ENCODE peak calls at places on chromosomes 5 and 9, in four cellular contexts. G is left ventricle myocardium superior; P is hepatic stellate cell; N is activated naive CD8-positive, alpha-beta T cell treated with anti-CD3 and anti-CD28 coated beads, Interleukin-2, amount 10 ng/mL, durations not matched to agents 7 days and 5 days. C is an unnamed sample.

GRCh38 chr5:102628449-102629175 is 126.5 kb upstream of the PAM start:
- DNase-seq in P (no peak), N (no peak), G (no peak), C (peak)

GRCh38 chr9:136572003-136572595 is 26.3 kb upstream of the NOTCH1 start:
- DNase-seq in P (peak), N (no peak), G (peak), C (peak)

GRCh38 chr9:137592767-137593166 is 2.5 kb upstream of the ZMYND19 start:
- DNase-seq in P (no peak), N (no peak), G (no peak), C (no peak)

GRCh38 chr5:128674837-128675446 is 136.9 kb upstream of the FBN2 start:
- DNase-seq in G (peak), P (peak), N (peak), C (peak)

GRCh38 chr5:61949054-61949679 is 356.8 kb upstream of the KIF2A start:
- DNase-seq in P (no peak), G (no peak), N (no peak), C (no peak)

GRCh38 chr5:125044491-125045282 is 298.2 kb upstream of the ZNF608 start:
- DNase-seq in N (no peak), P (peak), G (no peak), C (no peak)

GRCh38 chr5:151745071-151745705 is 13.2 kb downstream of the ATOX1 start:
- DNase-seq in G (peak), P (peak), N (no peak), C (peak)

GRCh38 chr9:113215142-113215541 is 5.9 kb downstream of the FKBP15 start:
- DNase-seq in G (no peak), N (no peak), P (no peak), C (no peak)

GRCh38 chr9:35681341-35682002 is 7.7 kb downstream of the CA9 start:
- DNase-seq in P (no peak), N (no peak), G (no peak), C (no peak)

GRCh38 chr9:134704499-134704898 is 62.9 kb downstream of the COL5A1 start:
- DNase-seq in N (no peak), P (no peak), G (no peak), C (no peak)

GRCh38 chr9:15357050-15357653 is 50.1 kb upstream of the TTC39B start:
- DNase-seq in N (no peak), G (no peak), P (no peak), C (no peak)

GRCh38 chr5:38994329-38994927 is 79.8 kb downstream of the RICTOR start:
- DNase-seq in N (no peak), G (no peak), P (peak), C (peak)

GRCh38 chr9:110452227-110452801 is 114.7 kb upstream of the TXNDC8 start:
- DNase-seq in G (no peak), N (no peak), P (no peak), C (no peak)

GRCh38 chr5:27026791-27027190 is 11.6 kb downstream of the CDH9 start:
- DNase-seq in G (no peak), P (no peak), N (no peak), C (no peak)

GRCh38 chr5:168950241-168950951 is 350.5 kb downstream of the SLIT3 start:
- DNase-seq in P (no peak), G (no peak), N (no peak), C (no peak)

GRCh38 chr9:21989440-21990189 is 4.6 kb downstream of the CDKN2A start:
- DNase-seq in G (no peak), P (no peak), N (no peak), C (no peak)

GRCh38 chr9:98989036-98990000 is 45.6 kb downstream of the COL15A1 start:
- DNase-seq in P (peak), N (no peak), G (peak), C (peak)

GRCh38 chr9:13244190-13244589 is 35.3 kb downstream of the MPDZ start:
- DNase-seq in G (no peak), P (no peak), N (no peak), C (no peak)

GRCh38 chr9:673966-674526 is 167.5 kb upstream of the DMRT1 start:
- DNase-seq in G (no peak), P (no peak), N (no peak), C (no peak)

GRCh38 chr5:851076-851475 is 290 bp upstream of the ZDHHC11 start:
- DNase-seq in G (no peak), N (no peak), P (no peak), C (no peak)

GRCh38 chr9:23590601-23591000 is 235.4 kb downstream of the ELAVL2 start:
- DNase-seq in N (no peak), P (no peak), G (no peak), C (no peak)

GRCh38 chr5:155728857-155729683 is 597.9 kb upstream of the SGCD start:
- DNase-seq in N (no peak), P (no peak), G (peak), C (peak)

GRCh38 chr5:64165500-64166200 is at the start of gene RNF180:
- DNase-seq in N (peak), P (peak), G (peak), C (peak)

C was measured in AG08396.